ENCODE peak calls at places on chromosomes 4 and X, in ten cellular contexts. L is CD8-positive, alpha-beta T cell; S is mesenteric fat pad; U is NCI-H460; P is activated T-helper 1 cell treated with anti-CD3 and anti-CD28 coated beads, Interleukin-12 subunit alpha, Interleukin-12 subunit beta, Interleukin-2, Interleukin-4 antibody, amounts not matched to agents 30 ng/mL and 10 ng/mL and 1 ng/mL, durations not matched to agents 14 hours and 24 hours and 36 hours; G is fibroblast of the conjunctiva; K is skeletal muscle cell; D is GM10248; X is amniotic epithelial cell; A is HS-5. F is an unnamed sample.

GRCh38 chr4:53688186-53688790 is 97.0 kb upstream of the LNX1 start:
- DNase-seq in A (peak; percentile 94), U (no peak), X (peak; percentile 100), L (no peak), G (peak; percentile 97), S (no peak), K (peak; percentile 99), P (no peak), D (peak; percentile 26), F (no peak)

GRCh38 chr4:9979101-9979815 is 42.0 kb downstream of the SLC2A9 start:
- DNase-seq in A (no peak), S (no peak), P (no peak), L (no peak), D (no peak), G (no peak), K (no peak), U (no peak), X (no peak), F (no peak)

GRCh38 chr4:183449193-183449888 is 4.9 kb downstream of the CDKN2AIP start:
- DNase-seq in K (no peak), P (no peak), X (peak; percentile 98), S (no peak), D (no peak), L (no peak), A (no peak), G (peak; percentile 21), U (no peak), F (no peak)

GRCh38 chr4:44662623-44663006 is 11.2 kb upstream of the YIPF7 start:
- DNase-seq in A (no peak), U (no peak), D (no peak), G (no peak), X (no peak), K (no peak), L (no peak), P (no peak), S (no peak), F (no peak)

GRCh38 chrX:22196151-22196550 is 76.6 kb upstream of the CBLL2 start:
- DNase-seq in A (no peak), S (no peak), G (peak; percentile 49), L (no peak), U (no peak), K (no peak), P (no peak), X (no peak), D (no peak), F (no peak)

GRCh38 chr4:153643406-153644016 is 40.6 kb upstream of the TLR2 start:
- DNase-seq in L (no peak), U (peak; percentile 47), X (peak; percentile 61), K (no peak), P (no peak), D (peak; percentile 74), A (no peak), S (no peak), G (peak; percentile 14), F (peak; percentile 92)

GRCh38 chr4:20288047-20288650 is 36.4 kb downstream of the SLIT2 start:
- DNase-seq in A (no peak), P (no peak), U (no peak), L (no peak), D (no peak), G (no peak), S (no peak), K (no peak), X (no peak), F (no peak)

GRCh38 chr4:71553605-71554004 is 214.8 kb downstream of the SLC4A4 start:
- DNase-seq in A (peak; percentile 10), P (no peak), K (peak; percentile 12), X (peak; percentile 64), L (no peak), U (no peak), D (no peak), G (peak; percentile 43), S (no peak), F (peak; percentile 8)

GRCh38 chrX:34562006-34562405 is 95.1 kb downstream of the TMEM47 start:
- DNase-seq in X (no peak), U (no peak), P (no peak), D (no peak), K (no peak), G (no peak), L (no peak), S (no peak), A (no peak), F (no peak)

GRCh38 chr4:119070301-119070700 is 65.3 kb upstream of the MYOZ2 start:
- DNase-seq in D (no peak), K (no peak), L (no peak), A (no peak), P (no peak), X (no peak), U (no peak), G (no peak), S (no peak), F (no peak)

GRCh38 chrX:42694260-42694815 is 83.6 kb downstream of the PPP1R2C start:
- DNase-seq in K (no peak), A (no peak), S (no peak), L (no peak), X (no peak), U (no peak), D (no peak), G (no peak), P (no peak), F (no peak)

GRCh38 chr4:38382492-38382891 is 281.5 kb upstream of the KLF3 start:
- DNase-seq in U (no peak), P (no peak), A (no peak), G (no peak), K (no peak), D (no peak), L (no peak), S (no peak), X (no peak), F (no peak)

GRCh38 chr4:74969507-74970474 is 36.9 kb downstream of the PARM1 start:
- DNase-seq in U (no peak), G (no peak), X (peak; percentile 41), K (no peak), D (no peak), L (no peak), S (no peak), A (no peak), P (no peak), F (no peak)

GRCh38 chr4:38119663-38120374 is 159.6 kb downstream of the PTTG2 start:
- DNase-seq in L (no peak), S (no peak), U (no peak), P (no peak), K (peak; percentile 89), X (peak; percentile 94), A (no peak), G (peak; percentile 36), D (no peak), F (no peak)

GRCh38 chr4:38889143-38889542 is 21.5 kb downstream of the FAM114A1 start:
- DNase-seq in X (peak; percentile 86), S (no peak), L (no peak), U (no peak), K (peak; percentile 39), P (no peak), G (peak; percentile 75), A (no peak), D (peak; percentile 69), F (no peak)

GRCh38 chr4:93828332-93828829 is at the start of gene ATOH1:
- DNase-seq in U (peak; percentile 1), S (no peak), G (no peak), L (no peak), P (no peak), X (peak; percentile 6), A (no peak), D (no peak), K (no peak), F (no peak)

GRCh38 chr4:94489075-94489474 is 37.3 kb downstream of the PDLIM5 start:
- DNase-seq in X (no peak), L (no peak), A (no peak), U (no peak), K (no peak), P (no peak), D (no peak), G (no peak), S (no peak), F (no peak)

GRCh38 chr4:766559-767283 is 59.2 kb downstream of the CPLX1 start:
- DNase-seq in A (no peak), S (no peak), L (no peak), D (no peak), G (no peak), X (no peak), K (no peak), U (no peak), P (no peak), F (no peak)

GRCh38 chrX:106249706-106250379 is 81.7 kb downstream of the PWWP3B start:
- DNase-seq in G (no peak), P (no peak), U (no peak), L (no peak), K (peak; percentile 29), A (no peak), D (no peak), X (peak; percentile 58), S (no peak), F (no peak)

GRCh38 chr4:72919464-72919863 is 150.1 kb downstream of the COX18 start:
- DNase-seq in S (no peak), D (no peak), U (no peak), G (no peak), A (no peak), L (no peak), X (no peak), P (no peak), K (no peak), F (no peak)

GRCh38 chrX:150958177-150958576 is 25.0 kb upstream of the HMGB3 start:
- DNase-seq in U (no peak), P (no peak), L (no peak), A (no peak), S (no peak), X (no peak), D (no peak), K (peak; percentile 14), G (no peak), F (no peak)

GRCh38 chr4:74692973-74693372 is 101.3 kb downstream of the BTC start:
- DNase-seq in D (no peak), K (no peak), A (no peak), L (no peak), X (peak; percentile 35), P (no peak), U (no peak), G (no peak), S (no peak), F (no peak)

GRCh38 chr4:81471361-81472248 is at the start of gene RASGEF1B:
- DNase-seq in U (peak; percentile 25), K (no peak), A (no peak), S (peak; percentile 97), P (peak; percentile 91), X (peak; percentile 48), L (peak; percentile 95), D (peak; percentile 91), G (peak; percentile 16), F (peak; percentile 91)

GRCh38 chr4:152535236-152535902 is 523 bp downstream of the FBXW7 start:
- DNase-seq in K (no peak), X (no peak), S (no peak), U (no peak), G (no peak), P (no peak), A (no peak), D (no peak), L (peak; percentile 32), F (peak; percentile 36)

GRCh38 chr4:83651846-83652245 is 115.9 kb downstream of the GPAT3 start:
- DNase-seq in A (no peak), D (no peak), X (no peak), U (no peak), S (no peak), G (no peak), L (no peak), P (no peak), K (no peak), F (no peak)

GRCh38 chrX:134679226-134679625 is 21.0 kb upstream of the PLAC1 start:
- DNase-seq in G (peak; percentile 31), D (no peak), S (no peak), A (no peak), P (no peak), L (no peak), K (no peak), U (no peak), X (no peak), F (no peak)

GRCh38 chr4:8281519-8282133 is 12.1 kb downstream of the HTRA3 start:
- DNase-seq in U (no peak), X (peak; percentile 49), S (no peak), K (peak; percentile 30), G (peak; percentile 89), P (no peak), D (no peak), L (no peak), A (no peak), F (no peak)